ENCODE peak calls at places on chromosomes 7 and 10, in eight cellular contexts. A is NCI-H146, R is NCI-H524, T is adrenal gland, K is amniotic stem cell, P is thoracic aorta, I is fibroblast of the aortic adventitia, O is HTR-8/SVneo. C is an unnamed sample.

GRCh38 chr10:108789911-108790310 is 1133.4 kb downstream of the XPNPEP1 start:
- DNase-seq in I (peak), O (no peak), K (no peak), T (no peak), A (no peak), R (no peak), P (no peak), C (no peak)

GRCh38 chr10:6195376-6195775 is 7.4 kb upstream of the PFKFB3 start:
- DNase-seq in A (no peak), K (no peak), R (no peak), O (no peak), P (peak), I (peak), T (peak), C (no peak)

GRCh38 chr10:46550076-46550790 is 6.2 kb downstream of the GPRIN2 start:
- DNase-seq in O (no peak), R (no peak), I (no peak), A (no peak), T (peak), P (peak), K (no peak), C (no peak)

GRCh38 chr7:2038876-2039728 is 193.6 kb downstream of the MAD1L1 start:
- DNase-seq in I (peak), K (no peak), O (no peak), A (no peak), R (no peak), T (peak), P (no peak), C (no peak)

GRCh38 chr7:132650498-132650897 is 74.2 kb upstream of the PLXNA4 start:
- DNase-seq in R (no peak), T (no peak), I (peak), O (peak), A (no peak), P (no peak), K (peak), C (no peak)

GRCh38 chr10:78149193-78149592 is 115.5 kb downstream of the RPS24 start:
- DNase-seq in K (no peak), R (no peak), A (no peak), T (no peak), I (peak), P (no peak), O (peak), C (no peak)

GRCh38 chr10:76643465-76643864 is 994.1 kb downstream of the KCNMA1 start:
- DNase-seq in K (no peak), O (no peak), R (no peak), A (peak), T (no peak), P (no peak), I (no peak), C (peak)

GRCh38 chr10:5560142-5560843 is 35.5 kb downstream of the CALML3 start:
- DNase-seq in R (no peak), I (no peak), A (no peak), P (no peak), O (no peak), T (no peak), K (no peak), C (peak)

GRCh38 chr10:132099701-132100481 is 34.1 kb downstream of the JAKMIP3 start:
- DNase-seq in O (no peak), R (no peak), T (no peak), A (no peak), K (no peak), P (no peak), I (no peak), C (no peak)

GRCh38 chr7:44291733-44292395 is 33.5 kb downstream of the CAMK2B start:
- DNase-seq in A (no peak), K (no peak), I (peak), T (peak), P (no peak), R (no peak), O (no peak), C (no peak)

GRCh38 chr10:28734940-28735759 is 57.8 kb downstream of the BAMBI start:
- DNase-seq in P (peak), I (peak), A (no peak), R (no peak), T (peak), O (peak), K (peak), C (peak)

GRCh38 chr7:77316219-77316978 is 99.8 kb downstream of the GSAP start:
- DNase-seq in P (no peak), K (no peak), A (peak), O (no peak), R (no peak), T (no peak), I (no peak), C (no peak)

GRCh38 chr7:157892751-157893150 is 555.9 kb downstream of the DNAJB6 start:
- DNase-seq in R (no peak), P (no peak), I (no peak), T (no peak), K (no peak), A (no peak), O (no peak), C (no peak)

GRCh38 chr10:12513775-12514663 is 164.7 kb downstream of the CAMK1D start:
- DNase-seq in R (peak), K (no peak), P (no peak), A (peak), T (no peak), I (no peak), O (no peak), C (peak)

GRCh38 chr10:124343351-124344265 is 75.1 kb downstream of the OAT start:
- DNase-seq in O (no peak), A (no peak), K (no peak), R (no peak), I (no peak), P (no peak), T (no peak), C (no peak)

GRCh38 chr7:127905491-127906330 is 125.5 kb downstream of the LRRC4 start:
- DNase-seq in K (no peak), P (no peak), R (no peak), I (peak), A (no peak), O (no peak), T (no peak), C (peak)

GRCh38 chr10:59997807-59998525 is 91.6 kb upstream of the CCDC6 start:
- DNase-seq in T (peak), R (no peak), A (no peak), P (no peak), O (no peak), K (no peak), I (no peak), C (no peak)

GRCh38 chr10:73225518-73225917 is 21.5 kb downstream of the DNAJC9 start:
- DNase-seq in T (no peak), K (no peak), I (no peak), O (no peak), P (no peak), R (no peak), A (no peak), C (no peak)

GRCh38 chr10:77392851-77393250 is 244.8 kb downstream of the KCNMA1 start:
- DNase-seq in R (no peak), O (peak), A (peak), T (peak), P (peak), I (peak), K (peak), C (peak)

C was measured in NCI-H69.